ENCODE peak calls at places on chromosomes 2 and 18, in six cellular contexts. H is activated T-cell treated with anti-CD3 and anti-CD28 coated beads, Interleukin-2, amount 50 U/mL, for 72 hours; G is stimulated activated CD8-positive, alpha-beta memory T cell treated with anti-CD3 and anti-CD28 coated beads, Interleukin-15, amount 100 ng/mL, for 24 hours; L is fibroblast of the aortic adventitia; P is HCEC 1CT; Z is myocyte. T is an unnamed sample.

GRCh38 chr2:174623106-174623680 is 25.6 kb upstream of the WIPF1 start:
- DNase-seq in H (no peak), G (no peak), L (no peak), P (no peak), Z (no peak), T (no peak)

GRCh38 chr18:25457636-25458035 is 105.7 kb upstream of the ZNF521 start:
- DNase-seq in H (no peak), G (no peak), L (no peak), P (peak), Z (peak), T (peak)

GRCh38 chr2:217902281-217903141 is 100.3 kb downstream of the TNS1 start:
- DNase-seq in H (no peak), G (no peak), L (peak), P (peak), Z (peak), T (peak)

GRCh38 chr2:20559277-20559676 is 91.6 kb downstream of the HS1BP3 start:
- DNase-seq in H (no peak), G (no peak), L (no peak), P (no peak), Z (no peak), T (no peak)

GRCh38 chr2:48250943-48251342 is 279.0 kb upstream of the STON1 start:
- DNase-seq in H (no peak), G (no peak), L (peak), P (peak), Z (no peak), T (no peak)

GRCh38 chr2:237691200-237691907 is 64.0 kb downstream of the LRRFIP1 start:
- DNase-seq in H (peak), G (no peak), L (no peak), P (no peak), Z (no peak), T (no peak)

GRCh38 chr2:176585791-176586190 is 316.5 kb downstream of the MTX2 start:
- DNase-seq in H (no peak), G (no peak), L (no peak), P (no peak), Z (no peak), T (no peak)

GRCh38 chr2:113218283-113219091 is 44.7 kb downstream of the PSD4 start:
- DNase-seq in H (no peak), G (no peak), L (no peak), P (no peak), Z (peak), T (no peak)

GRCh38 chr18:12748671-12749070 is 45.8 kb downstream of the PSMG2 start:
- DNase-seq in H (no peak), G (no peak), L (peak), P (peak), Z (peak), T (no peak)

GRCh38 chr2:238408615-238409340 is 17.9 kb upstream of the ASB1 start:
- DNase-seq in H (no peak), G (no peak), L (peak), P (no peak), Z (no peak), T (no peak)

GRCh38 chr2:235770909-235771820 is 277.3 kb downstream of the AGAP1 start:
- DNase-seq in H (no peak), G (no peak), L (no peak), P (no peak), Z (no peak), T (no peak)

GRCh38 chr2:160454070-160454797 is 39.4 kb downstream of the RBMS1 start:
- DNase-seq in H (no peak), G (no peak), L (no peak), P (no peak), Z (no peak), T (no peak)

GRCh38 chr2:177165731-177166711 is 46.6 kb upstream of the HNRNPA3 start:
- DNase-seq in H (no peak), G (no peak), L (peak), P (no peak), Z (peak), T (peak)

GRCh38 chr2:99984781-99985525 is 157.4 kb downstream of the AFF3 start:
- DNase-seq in H (no peak), G (no peak), L (peak), P (no peak), Z (no peak), T (no peak)

GRCh38 chr2:45439788-45440773 is 171.0 kb downstream of the SRBD1 start:
- DNase-seq in H (no peak), G (no peak), L (peak), P (peak), Z (peak), T (peak)

GRCh38 chr2:73076701-73077423 is 5.3 kb upstream of the SFXN5 start:
- DNase-seq in H (no peak), G (no peak), L (no peak), P (no peak), Z (no peak), T (no peak)

GRCh38 chr2:86298411-86299390 is 38.7 kb downstream of the REEP1 start:
- DNase-seq in H (no peak), G (no peak), L (peak), P (peak), Z (peak), T (peak)

GRCh38 chr2:20425371-20425881 is 21.4 kb upstream of the RHOB start:
- DNase-seq in H (no peak), G (no peak), L (no peak), P (peak), Z (no peak), T (peak)

GRCh38 chr2:65130440-65131175 is 702 bp upstream of the RAB1A start:
- DNase-seq in H (no peak), G (no peak), L (peak), P (peak), Z (no peak), T (no peak)

GRCh38 chr2:148552675-148553331 is 91.7 kb upstream of the EPC2 start:
- DNase-seq in H (peak), G (no peak), L (peak), P (no peak), Z (no peak), T (peak)

GRCh38 chr2:9327873-9328352 is 95.4 kb downstream of the ITGB1BP1 start:
- DNase-seq in H (no peak), G (no peak), L (no peak), P (peak), Z (no peak), T (peak)

GRCh38 chr18:48875314-48875941 is 75.3 kb downstream of the SMAD7 start:
- DNase-seq in H (no peak), G (no peak), L (no peak), P (no peak), Z (no peak), T (no peak)

GRCh38 chr18:21303913-21304312 is 61.9 kb downstream of the GREB1L start:
- DNase-seq in H (no peak), G (no peak), L (no peak), P (peak), Z (peak), T (peak)

GRCh38 chr18:51342815-51343214 is 145.3 kb upstream of the MEX3C start:
- DNase-seq in H (no peak), G (no peak), L (peak), P (no peak), Z (no peak), T (peak)

GRCh38 chr2:226898925-226899324 is 63.1 kb downstream of the RHBDD1 start:
- DNase-seq in H (no peak), G (no peak), L (no peak), P (no peak), Z (no peak), T (no peak)

GRCh38 chr2:108634591-108635160 is 84.6 kb upstream of the RANBP2 start:
- DNase-seq in H (no peak), G (no peak), L (no peak), P (no peak), Z (peak), T (no peak)

GRCh38 chr18:72867721-72868665 is at the start of gene NETO1:
- DNase-seq in H (no peak), G (no peak), L (no peak), P (no peak), Z (no peak), T (no peak)

GRCh38 chr2:160612266-160612864 is 118.8 kb upstream of the RBMS1 start:
- DNase-seq in H (no peak), G (no peak), L (peak), P (peak), Z (no peak), T (peak)

T was measured in ELR.